ENCODE peak calls at places on chromosomes 7 and 10, in seven cellular contexts. X, R, S, P, U, I and E are unnamed samples.

GRCh38 chr10:64041989-64042490 is 520.8 kb downstream of the REEP3 start:
- DNase-seq in X (no peak), R (no peak), S (no peak), P (no peak), U (no peak), I (no peak), E (no peak)

GRCh38 chr7:116249969-116250553 is 39.7 kb downstream of the TES start:
- DNase-seq in X (no peak), R (no peak), S (peak), P (peak), U (peak), I (no peak), E (no peak)

GRCh38 chr10:32327364-32327691 is 19.6 kb downstream of the EPC1 start:
- DNase-seq in X (no peak), R (no peak), S (no peak), P (no peak), U (no peak), I (no peak), E (no peak)

GRCh38 chr10:121926669-121927360 is 1.0 kb downstream of the ATE1 start:
- DNase-seq in X (no peak), R (no peak), S (no peak), P (peak), U (peak), I (no peak), E (no peak)

GRCh38 chr7:154965014-154965413 is 37.9 kb downstream of the PAXIP1 start:
- DNase-seq in X (no peak), R (no peak), S (no peak), P (no peak), U (no peak), I (no peak), E (no peak)

GRCh38 chr10:24958701-24959392 is 6.4 kb upstream of the PRTFDC1 start:
- DNase-seq in X (no peak), R (peak), S (peak), P (no peak), U (no peak), I (peak), E (no peak)

GRCh38 chr10:5492929-5493576 is 6.3 kb downstream of the CALML5 start:
- DNase-seq in X (no peak), R (no peak), S (no peak), P (no peak), U (no peak), I (no peak), E (no peak)

GRCh38 chr7:149006345-149006725 is 22.0 kb downstream of the PDIA4 start:
- DNase-seq in X (no peak), R (no peak), S (no peak), P (no peak), U (no peak), I (no peak), E (no peak)

GRCh38 chr7:93575555-93576397 is 1.3 kb upstream of the CALCR start:
- DNase-seq in X (no peak), R (no peak), S (no peak), P (no peak), U (peak), I (no peak), E (no peak)

GRCh38 chr7:38369816-38370493 is 96.5 kb upstream of the TARP start:
- DNase-seq in X (no peak), R (peak), S (peak), P (peak), U (peak), I (peak), E (peak)

GRCh38 chr10:28631896-28632596 is 45.3 kb upstream of the BAMBI start:
- DNase-seq in X (no peak), R (no peak), S (no peak), P (no peak), U (no peak), I (no peak), E (no peak)

DNA sequence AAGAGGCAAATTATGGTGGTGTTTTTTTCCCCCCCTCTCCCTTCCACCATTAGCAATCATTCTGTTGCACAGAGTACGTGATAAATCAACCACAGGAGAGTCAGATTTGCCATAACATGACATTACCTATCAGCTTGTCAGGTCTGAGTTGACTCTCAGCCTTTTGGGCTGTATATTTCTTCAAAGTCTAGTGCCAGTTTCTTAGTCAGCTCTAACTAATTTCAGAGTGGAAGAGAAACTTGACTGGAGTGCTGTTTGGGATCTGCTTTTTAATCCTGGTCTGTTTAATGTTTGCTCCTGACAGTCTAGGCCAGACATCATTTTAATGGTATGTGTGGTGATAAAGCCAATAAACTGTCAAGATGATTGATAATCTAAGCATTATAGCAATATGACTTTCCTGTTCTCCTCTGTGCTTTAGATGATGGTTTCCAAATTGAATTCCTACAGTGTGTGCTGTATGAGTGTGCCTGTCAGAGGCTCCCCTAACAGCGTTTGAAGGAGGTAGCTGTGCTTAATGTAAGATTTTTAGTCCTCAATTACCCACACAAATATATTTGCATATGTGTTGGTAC is 76.9 kb downstream of the LRMDA start:
- DNase-seq in X (no peak), R (peak), S (no peak), P (peak), U (no peak), I (no peak), E (no peak)
- H3K27ac ChIP-seq in X (no peak), R (peak), S (no peak), P (no peak), U (no peak), I (no peak), E (no peak)

DNA sequence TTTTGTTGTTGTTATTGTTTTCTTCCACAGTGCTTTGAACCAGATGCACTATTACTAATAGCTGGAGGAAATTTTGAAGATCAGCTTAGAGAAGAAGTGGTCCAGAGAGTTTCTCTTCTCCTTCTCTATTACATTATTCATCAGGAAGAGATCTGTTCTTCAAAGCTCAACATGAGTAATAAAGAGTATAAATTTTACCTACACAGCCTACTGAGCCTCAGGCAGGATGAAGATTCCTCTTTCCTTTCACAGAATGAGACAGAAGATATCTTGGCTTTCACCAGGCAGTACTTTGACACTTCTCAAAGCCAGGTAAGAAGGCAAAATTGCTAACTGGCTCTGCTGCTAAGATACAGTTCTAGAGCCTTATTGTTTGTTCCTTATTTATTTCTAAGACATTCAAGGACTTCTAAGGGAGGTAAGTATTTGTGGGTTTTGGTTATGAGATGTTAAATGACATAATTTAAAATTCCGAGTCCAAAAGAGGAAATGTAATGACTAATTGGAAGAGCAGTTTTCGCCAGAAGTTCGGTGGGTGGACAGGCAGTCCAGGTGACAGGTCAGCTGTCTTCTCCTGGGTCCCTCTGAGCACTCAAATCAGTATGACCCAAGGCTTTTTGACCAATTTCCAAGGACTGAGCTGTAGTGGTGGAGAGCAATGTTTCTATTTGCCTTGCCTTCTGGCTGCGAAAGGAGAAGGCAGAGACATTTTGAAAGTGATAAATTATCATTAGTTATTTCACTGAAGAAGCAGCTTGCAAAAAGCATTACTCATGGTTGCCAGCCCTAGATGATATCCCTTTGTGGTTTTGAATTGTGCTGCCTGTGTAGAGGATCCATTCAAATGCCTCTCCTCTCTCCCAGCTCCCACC is 10.1 kb downstream of the SLC39A12 start:
- DNase-seq in X (no peak), R (no peak), S (no peak), P (no peak), U (no peak), I (no peak), E (no peak)
- H3K27ac ChIP-seq in X (no peak), R (no peak), S (no peak), P (no peak), U (no peak), I (no peak), E (no peak)

GRCh38 chr10:11742779-11743298 is 657 bp downstream of the ECHDC3 start:
- DNase-seq in X (no peak), R (no peak), S (no peak), P (no peak), U (peak), I (no peak), E (no peak)

GRCh38 chr10:11740907-11741306 is 1.3 kb upstream of the ECHDC3 start:
- DNase-seq in X (no peak), R (no peak), S (no peak), P (no peak), U (no peak), I (no peak), E (no peak)

GRCh38 chr10:11743461-11744338 is 1.5 kb downstream of the ECHDC3 start:
- DNase-seq in X (no peak), R (no peak), S (no peak), P (no peak), U (no peak), I (no peak), E (no peak)

GRCh38 chr10:11741608-11742007 is 574 bp upstream of the ECHDC3 start:
- DNase-seq in X (no peak), R (no peak), S (no peak), P (no peak), U (no peak), I (no peak), E (no peak)

GRCh38 chr10:11742009-11742778 is at the start of gene ECHDC3:
- DNase-seq in X (no peak), R (peak), S (peak), P (peak), U (peak), I (no peak), E (no peak)
- H3K27ac ChIP-seq in X (no peak), R (peak), S (peak), P (peak), U (peak), I (peak), E (peak)

GRCh38 chr10:79471776-79472175 is 26.4 kb upstream of the ZCCHC24 start:
- DNase-seq in X (no peak), R (no peak), S (no peak), P (no peak), U (no peak), I (no peak), E (no peak)

GRCh38 chr10:79468841-79469585 is 23.6 kb upstream of the ZCCHC24 start:
- DNase-seq in X (no peak), R (no peak), S (no peak), P (no peak), U (no peak), I (no peak), E (no peak)

GRCh38 chr10:79470096-79470495 is 24.7 kb upstream of the ZCCHC24 start:
- DNase-seq in X (no peak), R (no peak), S (no peak), P (no peak), U (no peak), I (no peak), E (no peak)

GRCh38 chr10:79465341-79465740 is 19.9 kb upstream of the ZCCHC24 start:
- DNase-seq in X (no peak), R (no peak), S (no peak), P (no peak), U (no peak), I (no peak), E (no peak)

GRCh38 chr10:79468015-79468560 is 22.7 kb upstream of the ZCCHC24 start:
- DNase-seq in X (no peak), R (no peak), S (peak), P (no peak), U (no peak), I (no peak), E (no peak)
- H3K27ac ChIP-seq in X (no peak), R (peak), S (no peak), P (no peak), U (no peak), I (peak), E (peak)

GRCh38 chr10:80153460-80153859 is 20.9 kb downstream of the PLAC9 start:
- DNase-seq in X (no peak), R (no peak), S (no peak), P (no peak), U (no peak), I (no peak), E (no peak)

GRCh38 chr10:80154978-80155695 is 22.6 kb downstream of the PLAC9 start:
- DNase-seq in X (no peak), R (peak), S (no peak), P (peak), U (no peak), I (no peak), E (no peak)

GRCh38 chr10:80156216-80156615 is 23.7 kb downstream of the PLAC9 start:
- DNase-seq in X (no peak), R (no peak), S (no peak), P (no peak), U (no peak), I (no peak), E (no peak)

GRCh38 chr10:80155696-80156215 is 23.2 kb downstream of the PLAC9 start:
- DNase-seq in X (no peak), R (no peak), S (no peak), P (no peak), U (no peak), I (no peak), E (no peak)

DNA sequence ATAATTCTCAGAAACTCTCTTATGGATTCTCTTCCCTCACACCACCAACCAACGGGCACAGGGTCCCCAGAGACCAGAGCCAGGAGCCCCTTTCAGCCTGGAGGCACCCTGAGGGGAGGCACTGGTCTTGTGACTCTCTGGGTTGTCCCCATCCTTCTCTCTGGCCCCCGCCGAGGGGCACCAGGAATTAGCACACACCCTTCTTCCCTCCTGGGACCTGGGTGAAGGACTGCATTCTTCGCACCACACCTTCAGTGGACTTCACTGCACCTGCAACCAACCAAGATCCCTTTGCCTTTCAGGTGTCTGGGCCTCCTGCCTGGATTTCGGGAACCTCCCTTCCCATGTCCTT is 22.1 kb downstream of the PLAC9 start:
- DNase-seq in X (no peak), R (no peak), S (no peak), P (no peak), U (no peak), I (no peak), E (no peak)
- H3K27ac ChIP-seq in X (no peak), R (peak), S (no peak), P (peak), U (no peak), I (no peak), E (peak)